ENCODE peak calls at places on chromosomes 5 and 9, in eight cellular contexts. N, X, A, T, Z, H, I and C are unnamed samples.

GRCh38 chr5:107535849-107536248 is 134.9 kb downstream of the EFNA5 start:
- DNase-seq in H (no peak), N (no peak), T (no peak), X (no peak), A (no peak), Z (no peak), I (no peak), C (no peak)

GRCh38 chr9:86239053-86239770 is 20.2 kb downstream of the C9orf153 start:
- DNase-seq in I (no peak), H (no peak), X (peak; percentile 17), A (no peak), N (no peak), T (no peak), Z (no peak), C (no peak)

GRCh38 chr5:58891971-58892343 is 309.1 kb downstream of the RAB3C start:
- DNase-seq in N (no peak), I (no peak), Z (no peak), A (no peak), T (no peak), H (no peak), X (no peak), C (no peak)

GRCh38 chr5:43042176-43042625 is 2.1 kb upstream of the ANXA2R start:
- DNase-seq in I (peak; percentile 82), A (peak; percentile 81), N (peak; percentile 74), Z (no peak), H (peak; percentile 50), T (no peak), X (no peak), C (no peak)

GRCh38 chr9:108634164-108634563 is 221.6 kb downstream of the ACTL7B start:
- DNase-seq in N (no peak), H (no peak), T (no peak), A (no peak), X (peak; percentile 20), I (no peak), Z (no peak), C (no peak)

GRCh38 chr9:111992523-111992922 is 95.9 kb downstream of the UGCG start:
- DNase-seq in Z (no peak), X (no peak), A (no peak), I (peak; percentile 38), T (no peak), H (no peak), N (no peak), C (no peak)

GRCh38 chr5:14665949-14666741 is 1.6 kb downstream of the OTULIN start:
- DNase-seq in T (peak; percentile 44), I (peak; percentile 73), Z (no peak), H (peak; percentile 24), X (no peak), N (no peak), A (no peak), C (no peak)

GRCh38 chr9:124216474-124217176 is 41.1 kb upstream of the NEK6 start:
- DNase-seq in T (no peak), A (no peak), N (no peak), Z (peak; percentile 60), X (no peak), I (peak; percentile 72), H (no peak), C (peak; percentile 50)

GRCh38 chr9:34555002-34555348 is 32.2 kb upstream of the ENHO start:
- DNase-seq in H (no peak), I (no peak), Z (no peak), T (no peak), N (no peak), X (peak; percentile 92), A (no peak), C (no peak)

GRCh38 chr9:18255158-18255629 is 218.8 kb upstream of the ADAMTSL1 start:
- DNase-seq in H (peak; percentile 12), X (peak; percentile 95), A (peak; percentile 80), I (peak; percentile 81), T (peak; percentile 47), N (peak; percentile 50), Z (peak; percentile 91), C (peak; percentile 25)

GRCh38 chr9:116574027-116574679 is 113.0 kb upstream of the TRIM32 start:
- DNase-seq in N (peak; percentile 84), A (no peak), X (peak; percentile 11), H (no peak), I (no peak), T (no peak), Z (no peak), C (no peak)